ENCODE peak calls at places on chromosomes 5 and 9, in eight cellular contexts. I, S, A, K, B, V, F and C are unnamed samples.

GRCh38 chr9:131887680-131888079 is 147.8 kb upstream of the RAPGEF1 start:
- DNase-seq in A (no peak), V (no peak), F (no peak), S (no peak), K (no peak), B (no peak), I (no peak), C (no peak)

GRCh38 chr5:176863765-176864098 is 35.4 kb downstream of the HK3 start:
- DNase-seq in S (no peak), B (no peak), K (no peak), F (no peak), V (no peak), I (no peak), A (no peak), C (no peak)

GRCh38 chr9:124457887-124458431 is 7.7 kb downstream of the ADGRD2 start:
- DNase-seq in B (no peak), I (no peak), K (no peak), V (no peak), S (no peak), F (no peak), A (no peak), C (no peak)

GRCh38 chr9:137088121-137088520 is 1.3 kb downstream of the MAN1B1 start:
- DNase-seq in S (no peak), I (no peak), A (no peak), F (no peak), V (no peak), K (no peak), B (no peak), C (no peak)

GRCh38 chr5:74199005-74199404 is 441.5 kb downstream of the ENC1 start:
- DNase-seq in I (no peak), S (no peak), K (no peak), V (no peak), F (no peak), B (peak; percentile 38), A (no peak), C (no peak)

GRCh38 chr5:158679221-158679641 is 420.5 kb downstream of the EBF1 start:
- DNase-seq in S (no peak), B (no peak), F (no peak), V (no peak), A (no peak), I (no peak), K (peak; percentile 16), C (no peak)

GRCh38 chr5:32522429-32523143 is 62.8 kb upstream of the SUB1 start:
- DNase-seq in F (peak; percentile 32), V (no peak), B (peak; percentile 32), A (no peak), K (peak; percentile 14), I (no peak), S (no peak), C (no peak)

GRCh38 chr5:173626501-173626812 is 10.0 kb upstream of the BOD1 start:
- DNase-seq in A (no peak), V (no peak), F (no peak), I (peak; percentile 51), S (no peak), K (no peak), B (no peak), C (no peak)

GRCh38 chr9:125506045-125506444 is 201.0 kb downstream of the MAPKAP1 start:
- DNase-seq in V (no peak), S (no peak), F (no peak), B (no peak), K (no peak), A (no peak), I (no peak), C (no peak)